ENCODE peak calls at places on chromosomes 3 and 15, in seven cellular contexts. One of them, this sample, is unnamed.

GRCh38 chr15:58771621-58772235 is 626 bp downstream of the MINDY2 start:
- DNase-seq in tibial nerve: no peak
- DNase-seq in left ventricle myocardium inferior: peak; percentile 53
- DNase-seq in aorta: peak; percentile 74
- DNase-seq in kidney: peak; percentile 91
- DNase-seq in SJSA1: peak; percentile 53
- DNase-seq in DND-41: peak; percentile 42
- DNase-seq in this sample: peak; percentile 52

GRCh38 chr15:100276519-100276918 is 65.3 kb downstream of the ADAMTS17 start:
- DNase-seq in tibial nerve: no peak
- DNase-seq in left ventricle myocardium inferior: no peak
- DNase-seq in aorta: no peak
- DNase-seq in kidney: no peak
- DNase-seq in SJSA1: no peak
- DNase-seq in DND-41: no peak
- DNase-seq in this sample: no peak

GRCh38 chr3:10945683-10946287 is 46.8 kb upstream of the SLC6A1 start:
- DNase-seq in tibial nerve: no peak
- DNase-seq in left ventricle myocardium inferior: peak; percentile 49
- DNase-seq in aorta: peak; percentile 68
- DNase-seq in kidney: peak; percentile 75
- DNase-seq in SJSA1: peak; percentile 57
- DNase-seq in DND-41: peak; percentile 68
- DNase-seq in this sample: peak; percentile 52

GRCh38 chr15:51759557-51760070 is 8.2 kb downstream of the TMOD2 start:
- DNase-seq in tibial nerve: no peak
- DNase-seq in left ventricle myocardium inferior: peak; percentile 50
- DNase-seq in aorta: peak; percentile 70
- DNase-seq in kidney: no peak
- DNase-seq in SJSA1: no peak
- DNase-seq in DND-41: no peak
- DNase-seq in this sample: peak; percentile 66

GRCh38 chr3:42500909-42501308 is 1.5 kb upstream of the VIPR1 start:
- DNase-seq in tibial nerve: no peak
- DNase-seq in left ventricle myocardium inferior: no peak
- DNase-seq in aorta: no peak
- DNase-seq in kidney: no peak
- DNase-seq in SJSA1: peak; percentile 8
- DNase-seq in DND-41: no peak
- DNase-seq in this sample: no peak

GRCh38 chr3:51985971-51986947 is 2.9 kb downstream of the ACY1 start:
- DNase-seq in tibial nerve: no peak
- DNase-seq in left ventricle myocardium inferior: no peak
- DNase-seq in aorta: no peak
- DNase-seq in kidney: no peak
- DNase-seq in SJSA1: no peak
- DNase-seq in DND-41: no peak
- DNase-seq in this sample: no peak

GRCh38 chr15:83612226-83612625 is 41.7 kb upstream of the ADAMTSL3 start:
- DNase-seq in tibial nerve: no peak
- DNase-seq in left ventricle myocardium inferior: no peak
- DNase-seq in aorta: no peak
- DNase-seq in kidney: peak; percentile 56
- DNase-seq in SJSA1: no peak
- DNase-seq in DND-41: no peak
- DNase-seq in this sample: no peak

GRCh38 chr3:132654190-132654589 is 5.4 kb downstream of the ACAD11 start:
- DNase-seq in tibial nerve: no peak
- DNase-seq in left ventricle myocardium inferior: no peak
- DNase-seq in aorta: no peak
- DNase-seq in kidney: no peak
- DNase-seq in SJSA1: no peak
- DNase-seq in DND-41: no peak
- DNase-seq in this sample: no peak

GRCh38 chr3:126056681-126057546 is 27.0 kb downstream of the SLC41A3 start:
- DNase-seq in tibial nerve: no peak
- DNase-seq in left ventricle myocardium inferior: peak; percentile 68
- DNase-seq in aorta: no peak
- DNase-seq in kidney: no peak
- DNase-seq in SJSA1: peak; percentile 53
- DNase-seq in DND-41: no peak
- DNase-seq in this sample: no peak

GRCh38 chr3:37096972-37097371 is 77.4 kb downstream of the LRRFIP2 start:
- DNase-seq in tibial nerve: no peak
- DNase-seq in left ventricle myocardium inferior: no peak
- DNase-seq in aorta: no peak
- DNase-seq in kidney: no peak
- DNase-seq in SJSA1: no peak
- DNase-seq in DND-41: no peak
- DNase-seq in this sample: no peak

GRCh38 chr15:35000511-35000910 is 12.4 kb upstream of the ZNF770 start:
- DNase-seq in tibial nerve: no peak
- DNase-seq in left ventricle myocardium inferior: no peak
- DNase-seq in aorta: no peak
- DNase-seq in kidney: no peak
- DNase-seq in SJSA1: no peak
- DNase-seq in DND-41: no peak
- DNase-seq in this sample: no peak

GRCh38 chr3:173138031-173138430 is 3.0 kb downstream of the SPATA16 start:
- DNase-seq in tibial nerve: no peak
- DNase-seq in left ventricle myocardium inferior: no peak
- DNase-seq in aorta: no peak
- DNase-seq in kidney: no peak
- DNase-seq in SJSA1: no peak
- DNase-seq in DND-41: no peak
- DNase-seq in this sample: no peak

GRCh38 chr15:60477991-60478632 is 830 bp downstream of the ICE2 start:
- DNase-seq in tibial nerve: no peak
- DNase-seq in left ventricle myocardium inferior: no peak
- DNase-seq in aorta: no peak
- DNase-seq in kidney: no peak
- DNase-seq in SJSA1: no peak
- DNase-seq in DND-41: peak; percentile 11
- DNase-seq in this sample: no peak

GRCh38 chr15:29470311-29470710 is 200.7 kb upstream of the NSMCE3 start:
- DNase-seq in tibial nerve: no peak
- DNase-seq in left ventricle myocardium inferior: no peak
- DNase-seq in aorta: no peak
- DNase-seq in kidney: no peak
- DNase-seq in SJSA1: no peak
- DNase-seq in DND-41: no peak
- DNase-seq in this sample: no peak

GRCh38 chr3:9078561-9079240 is 115.4 kb upstream of the RAD18 start:
- DNase-seq in tibial nerve: no peak
- DNase-seq in left ventricle myocardium inferior: no peak
- DNase-seq in aorta: no peak
- DNase-seq in kidney: no peak
- DNase-seq in SJSA1: no peak
- DNase-seq in DND-41: no peak
- DNase-seq in this sample: no peak

GRCh38 chr15:31376511-31376910 is 49.9 kb downstream of the KLF13 start:
- DNase-seq in tibial nerve: no peak
- DNase-seq in left ventricle myocardium inferior: peak; percentile 10
- DNase-seq in aorta: no peak
- DNase-seq in kidney: no peak
- DNase-seq in SJSA1: no peak
- DNase-seq in DND-41: no peak
- DNase-seq in this sample: no peak

GRCh38 chr15:75198560-75199346 is 2.9 kb upstream of the C15orf39 start:
- DNase-seq in tibial nerve: no peak
- DNase-seq in left ventricle myocardium inferior: no peak
- DNase-seq in aorta: no peak
- DNase-seq in kidney: no peak
- DNase-seq in SJSA1: peak; percentile 63
- DNase-seq in DND-41: peak; percentile 76
- DNase-seq in this sample: no peak

GRCh38 chr15:87099916-87100315 is 1020.2 kb downstream of the AGBL1 start:
- DNase-seq in tibial nerve: no peak
- DNase-seq in left ventricle myocardium inferior: no peak
- DNase-seq in aorta: no peak
- DNase-seq in kidney: no peak
- DNase-seq in SJSA1: no peak
- DNase-seq in DND-41: no peak
- DNase-seq in this sample: no peak

GRCh38 chr3:140903196-140903595 is 38.4 kb upstream of the SLC25A36 start:
- DNase-seq in tibial nerve: no peak
- DNase-seq in left ventricle myocardium inferior: no peak
- DNase-seq in aorta: no peak
- DNase-seq in kidney: no peak
- DNase-seq in SJSA1: no peak
- DNase-seq in DND-41: no peak
- DNase-seq in this sample: no peak
- H3K27ac ChIP-seq in tibial nerve: no peak overlapping the region
- H3K27ac ChIP-seq in left ventricle myocardium inferior: no peak overlapping the region
- H3K27ac ChIP-seq in aorta: no peak overlapping the region
- H3K27ac ChIP-seq in kidney: no peak overlapping the region
- H3K27ac ChIP-seq in SJSA1: no peak overlapping the region
- H3K27ac ChIP-seq in DND-41: no peak overlapping the region
- H3K27ac ChIP-seq in this sample: no peak overlapping the region

DNA sequence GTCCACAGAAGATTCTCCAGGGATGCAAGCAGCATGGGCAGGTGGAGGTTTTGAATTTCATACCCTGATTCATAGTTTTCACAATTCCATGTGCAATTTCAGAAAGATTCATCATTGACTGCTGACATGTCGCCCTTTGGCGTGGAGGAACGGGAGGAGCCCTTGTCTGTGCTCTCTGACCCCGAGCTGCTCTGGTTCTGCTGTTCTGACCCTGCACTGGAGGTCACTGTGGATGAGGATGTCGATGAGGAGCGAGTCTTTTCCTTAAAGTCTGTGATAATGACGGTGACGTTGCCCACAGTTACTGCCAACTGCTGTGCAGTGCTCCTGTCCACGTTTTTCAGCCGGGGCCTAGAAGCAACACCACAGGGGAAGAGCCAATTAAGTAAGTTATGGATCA is 470.0 kb downstream of the SHQ1 start:
- DNase-seq in tibial nerve: no peak
- DNase-seq in left ventricle myocardium inferior: no peak
- DNase-seq in aorta: no peak
- DNase-seq in kidney: no peak
- DNase-seq in SJSA1: no peak
- DNase-seq in DND-41: no peak
- DNase-seq in this sample: no peak
- H3K4me1 ChIP-seq in tibial nerve: peaks cover 53% of the 10 kb centered on the region
- H3K4me1 ChIP-seq in left ventricle myocardium inferior: peaks cover 38% of the 10 kb centered on the region
- H3K4me1 ChIP-seq in aorta: no peaks in the 10 kb centered on the region
- H3K4me1 ChIP-seq in kidney: peaks cover 7% of the 10 kb centered on the region
- H3K4me1 ChIP-seq in SJSA1: peaks cover 17% of the 10 kb centered on the region
- H3K4me1 ChIP-seq in DND-41: no peaks in the 10 kb centered on the region
- H3K4me1 ChIP-seq in this sample: no peaks in the 10 kb centered on the region

GRCh38 chr3:146561463-146561862 is 17.1 kb upstream of the PLSCR1 start:
- DNase-seq in tibial nerve: no peak
- DNase-seq in left ventricle myocardium inferior: no peak
- DNase-seq in aorta: no peak
- DNase-seq in kidney: no peak
- DNase-seq in SJSA1: no peak
- DNase-seq in DND-41: no peak
- DNase-seq in this sample: no peak

GRCh38 chr3:146558811-146559210 is 14.4 kb upstream of the PLSCR1 start:
- DNase-seq in tibial nerve: no peak
- DNase-seq in left ventricle myocardium inferior: no peak
- DNase-seq in aorta: no peak
- DNase-seq in kidney: no peak
- DNase-seq in SJSA1: no peak
- DNase-seq in DND-41: no peak
- DNase-seq in this sample: no peak

GRCh38 chr3:146560678-146561077 is 16.3 kb upstream of the PLSCR1 start:
- DNase-seq in tibial nerve: no peak
- DNase-seq in left ventricle myocardium inferior: no peak
- DNase-seq in aorta: no peak
- DNase-seq in kidney: no peak
- DNase-seq in SJSA1: no peak
- DNase-seq in DND-41: no peak
- DNase-seq in this sample: no peak

GRCh38 chr3:146557745-146558144 is 13.3 kb upstream of the PLSCR1 start:
- DNase-seq in tibial nerve: no peak
- DNase-seq in left ventricle myocardium inferior: no peak
- DNase-seq in aorta: peak; percentile 47
- DNase-seq in kidney: no peak
- DNase-seq in SJSA1: no peak
- DNase-seq in DND-41: no peak
- DNase-seq in this sample: no peak

DNA sequence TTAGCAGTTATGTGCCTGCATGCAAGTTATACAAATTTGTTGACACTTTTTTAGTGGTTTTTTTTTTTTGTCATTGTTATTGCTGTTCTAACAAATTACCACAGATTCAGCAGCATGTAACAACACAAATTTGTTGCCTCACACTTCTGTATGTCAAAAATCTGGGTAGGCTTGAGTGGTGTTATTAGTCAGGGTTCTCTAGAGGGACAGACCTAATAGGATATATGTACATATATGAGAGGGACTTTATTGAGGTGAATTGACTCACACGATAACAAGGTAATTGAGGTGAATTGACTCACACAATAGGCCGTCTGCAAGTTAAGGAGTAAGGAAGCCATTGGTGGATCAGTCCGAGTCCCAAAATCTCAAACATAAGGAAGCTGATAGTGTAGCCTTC is 15.0 kb upstream of the PLSCR1 start:
- DNase-seq in tibial nerve: no peak
- DNase-seq in left ventricle myocardium inferior: no peak
- DNase-seq in aorta: no peak
- DNase-seq in kidney: no peak
- DNase-seq in SJSA1: no peak
- DNase-seq in DND-41: no peak
- DNase-seq in this sample: no peak
- H3K27ac ChIP-seq in tibial nerve: no peak overlapping the region
- H3K27ac ChIP-seq in left ventricle myocardium inferior: no peak overlapping the region
- H3K27ac ChIP-seq in aorta: no peak overlapping the region
- H3K27ac ChIP-seq in kidney: no peak overlapping the region
- H3K27ac ChIP-seq in SJSA1: no peak overlapping the region
- H3K27ac ChIP-seq in DND-41: no peak overlapping the region
- H3K27ac ChIP-seq in this sample: no peak overlapping the region

GRCh38 chr3:159634414-159634813 is 354.2 kb upstream of the IL12A start:
- DNase-seq in tibial nerve: no peak
- DNase-seq in left ventricle myocardium inferior: no peak
- DNase-seq in aorta: no peak
- DNase-seq in kidney: no peak
- DNase-seq in SJSA1: peak; percentile 79
- DNase-seq in DND-41: no peak
- DNase-seq in this sample: no peak

GRCh38 chr3:159632124-159632523 is 356.5 kb upstream of the IL12A start:
- DNase-seq in tibial nerve: no peak
- DNase-seq in left ventricle myocardium inferior: no peak
- DNase-seq in aorta: no peak
- DNase-seq in kidney: no peak
- DNase-seq in SJSA1: no peak
- DNase-seq in DND-41: no peak
- DNase-seq in this sample: no peak

GRCh38 chr3:159637895-159638542 is 350.6 kb upstream of the IL12A start:
- DNase-seq in tibial nerve: no peak
- DNase-seq in left ventricle myocardium inferior: no peak
- DNase-seq in aorta: no peak
- DNase-seq in kidney: no peak
- DNase-seq in SJSA1: no peak
- DNase-seq in DND-41: no peak
- DNase-seq in this sample: no peak

GRCh38 chr3:159632847-159633246 is 355.8 kb upstream of the IL12A start:
- DNase-seq in tibial nerve: no peak
- DNase-seq in left ventricle myocardium inferior: no peak
- DNase-seq in aorta: no peak
- DNase-seq in kidney: no peak
- DNase-seq in SJSA1: no peak
- DNase-seq in DND-41: no peak
- DNase-seq in this sample: no peak

GRCh38 chr3:159635047-159635641 is 353.5 kb upstream of the IL12A start:
- DNase-seq in tibial nerve: no peak
- DNase-seq in left ventricle myocardium inferior: no peak
- DNase-seq in aorta: no peak
- DNase-seq in kidney: no peak
- DNase-seq in SJSA1: peak; percentile 49
- DNase-seq in DND-41: no peak
- DNase-seq in this sample: no peak
- H3K4me1 ChIP-seq in tibial nerve: no peaks in the 10 kb centered on the region
- H3K4me1 ChIP-seq in left ventricle myocardium inferior: peaks cover 10% of the 10 kb centered on the region
- H3K4me1 ChIP-seq in aorta: no peaks in the 10 kb centered on the region
- H3K4me1 ChIP-seq in kidney: no peaks in the 10 kb centered on the region
- H3K4me1 ChIP-seq in SJSA1: peaks cover 51% of the 10 kb centered on the region
- H3K4me1 ChIP-seq in DND-41: no peaks in the 10 kb centered on the region
- H3K4me1 ChIP-seq in this sample: no peaks in the 10 kb centered on the region